ENCODE peak calls at places on chromosomes 7 and 10, in five cellular contexts. Q is lower leg skin; K is GM13976; C is esophagus squamous epithelium; N is activated CD8-positive, alpha-beta T cell treated with anti-CD3 and anti-CD28 coated beads for 36 hours. F is an unnamed sample.

GRCh38 chr7:151312356-151312755 is 29.3 kb upstream of the NUB1 start:
- DNase-seq in Q (no peak), K (no peak), C (no peak), N (no peak), F (no peak)

GRCh38 chr10:114215033-114215432 is 24.0 kb upstream of the VWA2 start:
- DNase-seq in Q (no peak), K (no peak), C (no peak), N (no peak), F (no peak)

GRCh38 chr7:2923291-2923781 is 79.2 kb upstream of the GNA12 start:
- DNase-seq in Q (no peak), K (no peak), C (no peak), N (no peak), F (no peak)

GRCh38 chr10:57996536-57996935 is 271.2 kb downstream of the IPMK start:
- DNase-seq in Q (no peak), K (no peak), C (no peak), N (no peak), F (no peak)

GRCh38 chr10:118911361-118911760 is 118.2 kb upstream of the NANOS1 start:
- DNase-seq in Q (no peak), K (no peak), C (no peak), N (no peak), F (no peak)

GRCh38 chr10:59833810-59834209 is 72.5 kb downstream of the CCDC6 start:
- DNase-seq in Q (no peak), K (no peak), C (no peak), N (no peak), F (no peak)

GRCh38 chr10:132521466-132522102 is 16.0 kb upstream of the INPP5A start:
- DNase-seq in Q (no peak), K (no peak), C (no peak), N (no peak), F (peak; percentile 1)

GRCh38 chr7:50842061-50842460 is 59.4 kb upstream of the GRB10 start:
- DNase-seq in Q (no peak), K (no peak), C (no peak), N (no peak), F (no peak)

GRCh38 chr7:8982338-8982994 is 549.1 kb downstream of the NXPH1 start:
- DNase-seq in Q (no peak), K (no peak), C (no peak), N (no peak), F (no peak)

GRCh38 chr7:94701555-94701973 is 45.6 kb upstream of the SGCE start:
- DNase-seq in Q (no peak), K (no peak), C (no peak), N (no peak), F (no peak)

GRCh38 chr7:68969571-68969970 is 628.7 kb upstream of the AUTS2 start:
- DNase-seq in Q (peak; percentile 13), K (no peak), C (no peak), N (no peak), F (no peak)

GRCh38 chr10:7787150-7787856 is 490 bp downstream of the KIN start:
- DNase-seq in Q (no peak), K (no peak), C (no peak), N (peak; percentile 40), F (no peak)

GRCh38 chr7:620052-620451 is 100.4 kb upstream of the PDGFA start:
- DNase-seq in Q (no peak), K (no peak), C (no peak), N (peak; percentile 35), F (no peak)

GRCh38 chr7:140049339-140050024 is 13.3 kb downstream of the PARP12 start:
- DNase-seq in Q (no peak), K (no peak), C (no peak), N (no peak), F (no peak)

GRCh38 chr10:71638577-71639411 is 80.8 kb downstream of the C10orf105 start:
- DNase-seq in Q (no peak), K (no peak), C (no peak), N (no peak), F (no peak)

GRCh38 chr7:142385528-142386340 is 127.9 kb upstream of the PRSS58 start:
- DNase-seq in Q (no peak), K (peak; percentile 48), C (no peak), N (peak; percentile 57), F (no peak)

GRCh38 chr7:157523766-157524421 is 187.1 kb downstream of the DNAJB6 start:
- DNase-seq in Q (no peak), K (no peak), C (no peak), N (no peak), F (no peak)

GRCh38 chr10:93198401-93199175 is 124.9 kb downstream of the CYP26A1 start:
- DNase-seq in Q (no peak), K (no peak), C (no peak), N (no peak), F (no peak)

GRCh38 chr10:34102237-34102673 is 712.8 kb downstream of the PARD3 start:
- DNase-seq in Q (peak; percentile 64), K (no peak), C (no peak), N (no peak), F (peak; percentile 29)

GRCh38 chr10:47160967-47161366 is 139.0 kb upstream of the GDF10 start:
- DNase-seq in Q (no peak), K (no peak), C (no peak), N (no peak), F (no peak)

GRCh38 chr10:48606530-48607355 is 1.9 kb upstream of the ARHGAP22 start:
- DNase-seq in Q (peak; percentile 56), K (no peak), C (no peak), N (no peak), F (peak; percentile 34)

GRCh38 chr10:33260403-33261239 is 73.8 kb downstream of the NRP1 start:
- DNase-seq in Q (no peak), K (no peak), C (no peak), N (no peak), F (no peak)

GRCh38 chr7:100673942-100674431 is 447 bp downstream of the GNB2 start:
- DNase-seq in Q (no peak), K (peak; percentile 36), C (no peak), N (peak; percentile 49), F (no peak)

GRCh38 chr7:17444673-17445072 is 146.2 kb downstream of the AHR start:
- DNase-seq in Q (no peak), K (no peak), C (no peak), N (no peak), F (no peak)

GRCh38 chr7:1124816-1125602 is 35.0 kb downstream of the ZFAND2A start:
- DNase-seq in Q (no peak), K (no peak), C (no peak), N (no peak), F (no peak)

GRCh38 chr7:158517571-158517970 is 70.1 kb downstream of the PTPRN2 start:
- DNase-seq in Q (no peak), K (no peak), C (no peak), N (no peak), F (no peak)

GRCh38 chr10:8712653-8713052 is 658.2 kb downstream of the GATA3 start:
- DNase-seq in Q (no peak), K (no peak), C (no peak), N (no peak), F (no peak)

GRCh38 chr10:128483216-128483615 is 357.0 kb upstream of the MKI67 start:
- DNase-seq in Q (no peak), K (no peak), C (no peak), N (no peak), F (no peak)

GRCh38 chr7:81267508-81267907 is 348.7 kb upstream of the SEMA3C start:
- DNase-seq in Q (peak; percentile 51), K (no peak), C (no peak), N (no peak), F (no peak)

GRCh38 chr10:35848412-35848811 is 206.3 kb upstream of the FZD8 start:
- DNase-seq in Q (no peak), K (no peak), C (no peak), N (no peak), F (no peak)
- TF ChIP-seq CTCF in Q (no peak), K (no peak), C (no peak), N (no peak), F (no peak)

GRCh38 chr10:78450807-78451485 is 417.3 kb downstream of the RPS24 start:
- DNase-seq in Q (no peak), K (no peak), C (no peak), N (no peak), F (no peak)
- TF ChIP-seq CTCF in Q (no peak), K (no peak), C (no peak), N (no peak), F (no peak)

DNA sequence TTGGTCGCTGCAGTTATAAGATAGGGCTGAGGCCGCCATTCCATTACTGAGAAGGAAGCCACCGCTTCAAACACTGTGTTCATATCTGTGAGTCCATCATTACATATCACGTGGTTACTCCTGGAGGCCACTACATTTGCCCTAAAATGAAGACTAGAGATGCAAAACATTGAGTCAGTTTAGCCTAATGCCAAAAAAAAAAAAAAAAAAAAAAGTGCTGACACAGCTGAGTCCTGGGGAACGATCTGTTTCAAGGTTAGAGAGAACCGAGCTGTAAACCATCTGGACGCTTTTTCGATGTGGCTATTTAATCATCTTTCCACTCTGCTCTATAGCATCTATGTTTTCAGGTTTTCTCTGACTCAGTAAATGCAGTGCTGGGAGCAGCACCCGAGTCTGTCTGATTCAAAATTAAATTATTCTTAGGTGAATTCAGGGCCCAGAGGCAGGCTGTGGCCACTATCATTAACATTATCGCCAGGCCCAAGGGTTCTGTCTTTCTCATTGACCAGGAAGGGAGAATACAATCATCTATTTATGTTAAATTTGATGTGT is 449.1 kb downstream of the PAXIP1 start:
- DNase-seq in Q (no peak), K (no peak), C (no peak), N (no peak), F (no peak)
- TF ChIP-seq CTCF in Q (no peak), K (no peak), C (no peak), N (no peak), F (no peak)

GRCh38 chr7:18754766-18755165 is 259.2 kb downstream of the HDAC9 start:
- DNase-seq in Q (no peak), K (no peak), C (no peak), N (no peak), F (no peak)
- TF ChIP-seq CTCF in Q (no peak), K (no peak), C (no peak), N (no peak), F (no peak)

DNA sequence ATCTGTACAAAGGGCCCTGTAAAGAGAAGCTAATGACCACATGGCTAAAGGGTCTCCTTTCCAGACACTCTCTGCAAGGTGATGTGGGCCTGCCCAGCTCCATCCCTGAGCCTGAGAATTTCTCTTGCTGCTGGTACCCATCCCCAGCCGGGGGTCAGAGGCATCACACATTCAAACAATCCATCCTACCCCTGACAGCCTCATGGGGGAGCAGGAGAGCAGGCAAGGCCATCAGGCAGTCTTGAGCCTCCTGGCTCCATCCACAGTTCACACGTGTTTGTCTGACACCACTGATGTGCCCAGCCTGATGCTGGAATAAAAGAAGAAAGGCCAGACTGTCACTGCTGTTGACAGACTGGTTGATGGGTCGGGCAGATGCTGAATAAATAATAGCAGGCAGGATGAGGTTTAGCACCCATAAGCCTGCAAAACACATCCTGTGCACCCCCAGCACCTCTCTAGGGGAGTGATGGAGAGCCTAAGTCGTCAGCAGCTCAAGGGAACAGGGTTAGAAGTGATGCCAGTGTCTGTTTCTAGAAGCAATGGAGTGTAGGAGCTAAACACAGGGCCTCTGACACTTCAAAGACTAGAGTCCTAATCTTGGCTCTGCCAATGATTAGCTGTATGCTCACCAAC is 43.5 kb downstream of the TLL2 start:
- DNase-seq in Q (no peak), K (peak; percentile 77), C (no peak), N (peak; percentile 56), F (no peak)
- TF ChIP-seq CTCF in Q (no peak), K (peak; percentile 58), C (peak; percentile 50), N (peak; percentile 54), F (no peak)

DNA sequence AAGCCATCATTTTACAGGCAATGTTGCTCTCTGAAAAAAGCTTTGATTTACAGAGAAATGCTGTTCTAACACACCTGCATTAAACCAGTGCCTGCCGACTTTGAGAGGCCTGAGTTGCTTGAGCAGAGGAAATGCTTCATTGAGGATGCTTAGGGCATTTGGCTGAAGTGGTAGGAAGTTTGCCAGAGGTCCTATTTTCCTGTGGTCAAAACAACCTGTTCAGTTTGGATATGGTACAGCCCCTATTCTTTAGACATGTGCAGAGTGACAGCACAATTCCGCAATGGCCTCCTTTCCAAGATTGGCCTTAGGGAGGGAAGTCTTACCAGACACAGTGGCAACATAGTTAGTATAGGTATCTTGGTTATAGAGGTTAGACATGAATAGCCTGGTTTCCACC is 643.5 kb downstream of the AUTS2 start:
- DNase-seq in Q (no peak), K (no peak), C (no peak), N (no peak), F (no peak)
- TF ChIP-seq CTCF in Q (no peak), K (no peak), C (no peak), N (no peak), F (no peak)